ENCODE peak calls at places on chromosomes 6 and 20, in seven cellular contexts. T is GM04504; U is stimulated activated CD4-positive, alpha-beta T cell treated with anti-CD3 and anti-CD28 coated beads, Interleukin-1b, Interleukin-23, amount 100 ng/mL, for 48 hours; G is ecto neural progenitor cell; F is fibroblast of mammary gland; M is KG1; I is CD8-positive, alpha-beta T cell. Z is an unnamed sample.

GRCh38 chr6:122284848-122285247 is 114.6 kb upstream of the HSF2 start:
- DNase-seq in M (no peak), I (no peak), G (no peak), T (no peak), U (no peak), F (no peak), Z (no peak)

GRCh38 chr20:38798266-38798665 is 7.2 kb upstream of the PPP1R16B start:
- DNase-seq in G (no peak), U (no peak), I (no peak), M (no peak), F (no peak), T (no peak), Z (no peak)

GRCh38 chr6:93817937-93818336 is 398.6 kb upstream of the EPHA7 start:
- DNase-seq in T (no peak), F (no peak), G (no peak), M (no peak), I (no peak), U (no peak), Z (no peak)

GRCh38 chr6:157980288-157981131 is 1.2 kb upstream of the SYNJ2 start:
- DNase-seq in T (no peak), U (no peak), M (no peak), I (peak), G (no peak), F (no peak), Z (no peak)

GRCh38 chr6:132768051-132768517 is 10.4 kb upstream of the VNN2 start:
- DNase-seq in F (peak), T (no peak), G (peak), I (peak), M (peak), U (peak), Z (no peak)

GRCh38 chr6:138161434-138162103 is at the start of gene ARFGEF3:
- DNase-seq in M (no peak), G (peak), T (no peak), F (peak), U (peak), I (peak), Z (peak)

GRCh38 chr20:43534791-43535350 is 24.0 kb upstream of the SGK2 start:
- DNase-seq in T (no peak), F (no peak), G (no peak), U (no peak), M (no peak), I (no peak), Z (no peak)

GRCh38 chr6:52994031-52994788 is 874 bp downstream of the GSTA4 start:
- DNase-seq in F (peak), I (no peak), T (no peak), M (no peak), G (peak), U (no peak), Z (no peak)

GRCh38 chr6:89433637-89434499 is 916 bp downstream of the ANKRD6 start:
- DNase-seq in F (no peak), M (no peak), T (no peak), I (peak), U (peak), G (peak), Z (peak)

GRCh38 chr20:62030357-62030756 is 35.3 kb downstream of the TAF4 start:
- DNase-seq in U (no peak), T (no peak), I (no peak), M (no peak), F (no peak), G (no peak), Z (no peak)

GRCh38 chr20:23369424-23369823 is 7.4 kb downstream of the GZF1 start:
- DNase-seq in M (no peak), G (no peak), U (no peak), I (no peak), T (no peak), F (no peak), Z (no peak)

GRCh38 chr6:168884050-168884645 is 369.5 kb downstream of the THBS2 start:
- DNase-seq in G (no peak), U (no peak), I (peak), F (no peak), M (no peak), T (no peak), Z (no peak)

GRCh38 chr6:125904871-125905270 is 51.7 kb upstream of the HINT3 start:
- DNase-seq in F (peak), M (no peak), G (no peak), I (no peak), U (peak), T (peak), Z (peak)

GRCh38 chr6:157764346-157765068 is 58.5 kb upstream of the SNX9 start:
- DNase-seq in T (peak), I (peak), F (peak), G (no peak), U (peak), M (peak), Z (peak)

GRCh38 chr6:70651326-70651905 is 16.3 kb upstream of the SMAP1 start:
- DNase-seq in M (no peak), I (no peak), G (no peak), T (no peak), U (peak), F (no peak), Z (peak)

GRCh38 chr20:6006603-6006949 is 47.3 kb downstream of the LRRN4 start:
- DNase-seq in I (no peak), T (no peak), F (no peak), G (no peak), U (no peak), M (no peak), Z (no peak)

GRCh38 chr6:27183082-27183832 is 64.2 kb upstream of the PRSS16 start:
- DNase-seq in U (no peak), F (no peak), I (no peak), T (no peak), M (no peak), G (no peak), Z (no peak)

GRCh38 chr20:2596673-2597279 is 55.7 kb upstream of the NOP56 start:
- DNase-seq in F (peak), T (no peak), G (no peak), M (no peak), U (no peak), I (no peak), Z (no peak)

GRCh38 chr6:151478670-151479069 is 15.1 kb upstream of the CCDC170 start:
- DNase-seq in I (no peak), G (no peak), M (no peak), T (no peak), U (no peak), F (peak), Z (no peak)

GRCh38 chr6:128507337-128508310 is 12.8 kb downstream of the PTPRK start:
- DNase-seq in M (no peak), F (peak), T (no peak), U (no peak), I (no peak), G (no peak), Z (no peak)

GRCh38 chr6:54846857-54847721 is 518 bp downstream of the FAM83B start:
- DNase-seq in G (peak), U (no peak), I (no peak), M (no peak), F (no peak), T (no peak), Z (no peak)

GRCh38 chr20:20092852-20093251 is 40.5 kb downstream of the CFAP61 start:
- DNase-seq in I (no peak), U (no peak), T (no peak), M (no peak), F (peak), G (no peak), Z (no peak)

GRCh38 chr6:11389977-11390376 is 147.6 kb upstream of the TMEM170B start:
- DNase-seq in G (no peak), M (no peak), U (no peak), T (no peak), F (no peak), I (no peak), Z (no peak)

GRCh38 chr6:8194499-8194898 is 92.2 kb upstream of the EEF1E1 start:
- DNase-seq in M (no peak), G (no peak), T (no peak), U (no peak), F (no peak), I (no peak), Z (no peak)